ENCODE peak calls at places on chromosomes 4 and X, in four cellular contexts. J is heart right ventricle, S is ovary, Z is choroid plexus epithelial cell. B is an unnamed sample.

GRCh38 chr4:105350859-105351494 is 122.9 kb downstream of the PPA2 start:
- DNase-seq in J (no peak), S (no peak), Z (no peak), B (no peak)

GRCh38 chr4:88516746-88517145 is 6.8 kb downstream of the PYURF start:
- DNase-seq in J (no peak), S (no peak), Z (no peak), B (no peak)

GRCh38 chrX:130772313-130773140 is 130.5 kb downstream of the ENOX2 start:
- DNase-seq in J (no peak), S (no peak), Z (peak), B (no peak)

GRCh38 chr4:3766207-3766790 is at the start of gene ADRA2C:
- DNase-seq in J (peak), S (peak), Z (peak), B (no peak)

GRCh38 chr4:83285022-83285387 is 407 bp upstream of the COQ2 start:
- DNase-seq in J (peak), S (no peak), Z (peak), B (no peak)

GRCh38 chr4:84852081-84852480 is 114.4 kb downstream of the WDFY3 start:
- DNase-seq in J (no peak), S (no peak), Z (peak), B (no peak)

GRCh38 chr4:155972098-155972497 is 18.4 kb upstream of the CTSO start:
- DNase-seq in J (no peak), S (no peak), Z (peak), B (no peak)

GRCh38 chrX:154750301-154751120 is at the start of gene GAB3:
- DNase-seq in J (peak), S (peak), Z (peak), B (no peak)

GRCh38 chr4:142940614-142941013 is 94.5 kb upstream of the INPP4B start:
- DNase-seq in J (peak), S (no peak), Z (no peak), B (no peak)

GRCh38 chr4:15918484-15919129 is 19.9 kb downstream of the FGFBP1 start:
- DNase-seq in J (no peak), S (no peak), Z (no peak), B (no peak)

GRCh38 chr4:47238697-47239096 is 207.3 kb downstream of the GABRB1 start:
- DNase-seq in J (no peak), S (no peak), Z (no peak), B (no peak)

GRCh38 chrX:112051546-112051945 is 31.0 kb downstream of the TRPC5 start:
- DNase-seq in J (no peak), S (no peak), Z (no peak), B (no peak)

GRCh38 chr4:140363558-140363957 is 9.9 kb upstream of the SCOC start:
- DNase-seq in J (no peak), S (no peak), Z (no peak), B (no peak)

GRCh38 chrX:150512426-150512825 is 56.0 kb upstream of the MTM1 start:
- DNase-seq in J (no peak), S (no peak), Z (no peak), B (no peak)

GRCh38 chr4:147760695-147761094 is 28.8 kb downstream of the ARHGAP10 start:
- DNase-seq in J (no peak), S (peak), Z (no peak), B (no peak)

GRCh38 chr4:127012549-127012948 is 620.2 kb upstream of the INTU start:
- DNase-seq in J (no peak), S (no peak), Z (peak), B (no peak)

GRCh38 chr4:1502976-1503375 is 96.7 kb upstream of the NKX1-1 start:
- DNase-seq in J (no peak), S (peak), Z (no peak), B (no peak)

GRCh38 chrX:7133036-7133412 is 14.5 kb upstream of the STS start:
- DNase-seq in J (peak), S (no peak), Z (peak), B (no peak)

GRCh38 chrX:39883664-39884063 is 214.1 kb downstream of the BCOR start:
- DNase-seq in J (no peak), S (no peak), Z (no peak), B (no peak)

GRCh38 chrX:5724123-5724522 is 504.5 kb downstream of the NLGN4X start:
- DNase-seq in J (no peak), S (no peak), Z (no peak), B (no peak)

GRCh38 chr4:98659106-98659592 is 738 bp upstream of the TSPAN5 start:
- DNase-seq in J (no peak), S (no peak), Z (no peak), B (no peak)

DNA sequence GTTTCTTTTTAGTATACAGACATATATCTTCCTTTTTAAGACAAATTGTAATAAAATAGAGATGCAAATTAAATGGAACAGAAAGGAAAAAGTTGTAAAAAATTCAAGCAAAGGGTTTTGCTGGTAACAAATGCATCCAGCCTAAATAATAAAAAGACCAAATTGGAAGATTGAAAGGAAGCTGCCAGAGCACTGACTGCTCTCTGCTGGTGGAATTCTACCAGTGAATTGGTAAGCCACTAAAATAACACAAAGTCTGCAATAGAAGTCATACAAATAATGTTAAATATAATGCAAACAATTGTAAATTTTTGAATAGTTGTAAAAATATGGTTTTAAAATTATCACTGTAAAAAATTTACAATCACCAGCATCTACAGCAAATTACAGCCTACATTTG is 1322.3 kb downstream of the PCDH7 start:
- DNase-seq in J (no peak), S (no peak), Z (peak), B (no peak)
- TF ChIP-seq CTCF in J (no peak), S (no peak), Z (peak), B (no peak)

DNA sequence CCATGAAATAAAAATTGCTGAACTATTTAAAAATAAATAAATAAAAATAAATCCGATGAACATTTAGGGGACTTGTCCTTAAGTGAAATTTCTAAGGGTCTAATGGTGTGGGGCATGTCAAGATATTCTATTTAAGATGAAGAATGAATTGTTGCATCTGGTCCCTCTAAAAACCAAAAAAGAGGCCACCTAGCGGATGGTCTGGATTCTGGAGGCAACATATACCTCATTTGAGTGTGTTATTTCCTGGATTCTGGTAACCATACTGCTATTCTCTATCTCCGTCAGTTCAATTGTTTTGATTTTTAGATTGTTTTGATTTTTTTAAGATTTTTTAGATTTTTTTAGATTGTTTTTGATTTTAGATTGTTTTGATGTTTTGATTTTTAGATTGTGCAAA is 28.3 kb downstream of the AGTR2 start:
- DNase-seq in J (no peak), S (no peak), Z (peak), B (no peak)
- TF ChIP-seq CTCF in J (no peak), S (no peak), Z (peak), B (no peak)

GRCh38 chr4:92735025-92735665 is 431.4 kb downstream of the GRID2 start:
- DNase-seq in J (no peak), S (no peak), Z (no peak), B (no peak)
- TF ChIP-seq CTCF in J (no peak), S (no peak), Z (no peak), B (no peak)

DNA sequence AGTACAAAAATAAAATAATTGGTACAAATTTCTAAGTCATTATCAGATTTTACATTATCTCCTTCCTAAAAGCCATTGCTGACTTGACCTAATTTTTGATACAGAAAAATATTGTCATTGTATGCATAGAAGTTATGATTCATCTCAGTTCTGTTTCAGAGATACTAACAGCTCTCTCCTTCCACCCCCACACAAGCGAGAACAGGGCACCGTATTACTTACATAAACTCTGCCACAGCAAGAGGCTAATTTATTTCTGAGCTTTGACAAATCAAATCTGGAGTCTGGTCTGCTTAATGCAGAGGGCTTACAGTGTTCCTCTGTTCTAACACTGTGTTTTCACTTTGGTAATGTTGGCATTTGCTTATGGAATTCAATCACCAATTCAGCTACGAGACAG is 181.9 kb downstream of the USP46 start:
- DNase-seq in J (no peak), S (no peak), Z (no peak), B (no peak)
- TF ChIP-seq CTCF in J (no peak), S (no peak), Z (no peak), B (no peak)